ENCODE peak calls at places on chromosomes 12 and 14, in seven cellular contexts. R is heart left ventricle, D is body of pancreas, V is right lobe of liver, Z is HCT116, E is upper lobe of left lung, Y is GM12878. A is an unnamed sample. For H3K27me3, the result is how much of the 10 kb centered on the place peaks cover.

GRCh38 chr14:59313063-59314018 is 124.9 kb downstream of the DAAM1 start:
- ATAC-seq in R (no peak), D (no peak), V (peak), Z (no peak), E (no peak), Y (peak), A (no peak)

GRCh38 chr12:57469334-57470164 is 10.0 kb downstream of the GLI1 start:
- ATAC-seq in R (no peak), D (no peak), V (no peak), Z (no peak), E (no peak), Y (peak), A (no peak)

GRCh38 chr14:91246051-91246852 is 1.7 kb upstream of the GPR68 start:
- ATAC-seq in R (no peak), D (no peak), V (no peak), Z (no peak), E (no peak), Y (no peak), A (no peak)

GRCh38 chr14:49641697-49642129 is 6.7 kb upstream of the DNAAF2 start:
- ATAC-seq in R (peak), D (peak), V (peak), Z (peak), E (peak), Y (peak), A (no peak)

GRCh38 chr12:1740161-1740948 is 49.5 kb downstream of the ADIPOR2 start:
- ATAC-seq in R (no peak), D (no peak), V (no peak), Z (no peak), E (peak), Y (peak), A (no peak)

GRCh38 chr14:67409461-67409860 is 2.5 kb downstream of the PLEK2 start:
- ATAC-seq in R (no peak), D (no peak), V (no peak), Z (no peak), E (no peak), Y (no peak), A (no peak)

GRCh38 chr12:27970391-27970980 is 2.0 kb downstream of the PTHLH start:
- ATAC-seq in R (no peak), D (peak), V (peak), Z (peak), E (peak), Y (peak), A (peak)

GRCh38 chr12:6979021-6979420 is 8.3 kb downstream of the EMG1 start:
- ATAC-seq in R (peak), D (no peak), V (no peak), Z (no peak), E (peak), Y (no peak), A (no peak)

GRCh38 chr14:55427439-55427838 is 13.0 kb downstream of the TBPL2 start:
- ATAC-seq in R (no peak), D (no peak), V (no peak), Z (peak), E (no peak), Y (no peak), A (no peak)

GRCh38 chr12:120007272-120007671 is 18.2 kb downstream of the BICDL1 start:
- ATAC-seq in R (no peak), D (no peak), V (no peak), Z (no peak), E (no peak), Y (no peak), A (no peak)

GRCh38 chr12:111584959-111585358 is 14.2 kb downstream of the ATXN2 start:
- ATAC-seq in R (no peak), D (no peak), V (no peak), Z (peak), E (no peak), Y (no peak), A (no peak)

GRCh38 chr14:92426237-92426636 is 87.3 kb upstream of the RIN3 start:
- ATAC-seq in R (no peak), D (no peak), V (no peak), Z (no peak), E (no peak), Y (peak), A (no peak)

GRCh38 chr14:77376380-77376770 is 519 bp downstream of the TMED8 start:
- ATAC-seq in R (no peak), D (peak), V (peak), Z (peak), E (peak), Y (peak), A (peak)

GRCh38 chr12:26636710-26637328 is 196.2 kb downstream of the ITPR2 start:
- ATAC-seq in R (no peak), D (no peak), V (peak), Z (no peak), E (no peak), Y (no peak), A (peak)

GRCh38 chr12:113647048-113647447 is 175.4 kb upstream of the LHX5 start:
- ATAC-seq in R (no peak), D (no peak), V (no peak), Z (peak), E (no peak), Y (no peak), A (no peak)
- H3K27me3 ChIP-seq in R (half or more), D (under half), V (under half), Z (under half), E (under half), Y (under half), A (half or more)

DNA sequence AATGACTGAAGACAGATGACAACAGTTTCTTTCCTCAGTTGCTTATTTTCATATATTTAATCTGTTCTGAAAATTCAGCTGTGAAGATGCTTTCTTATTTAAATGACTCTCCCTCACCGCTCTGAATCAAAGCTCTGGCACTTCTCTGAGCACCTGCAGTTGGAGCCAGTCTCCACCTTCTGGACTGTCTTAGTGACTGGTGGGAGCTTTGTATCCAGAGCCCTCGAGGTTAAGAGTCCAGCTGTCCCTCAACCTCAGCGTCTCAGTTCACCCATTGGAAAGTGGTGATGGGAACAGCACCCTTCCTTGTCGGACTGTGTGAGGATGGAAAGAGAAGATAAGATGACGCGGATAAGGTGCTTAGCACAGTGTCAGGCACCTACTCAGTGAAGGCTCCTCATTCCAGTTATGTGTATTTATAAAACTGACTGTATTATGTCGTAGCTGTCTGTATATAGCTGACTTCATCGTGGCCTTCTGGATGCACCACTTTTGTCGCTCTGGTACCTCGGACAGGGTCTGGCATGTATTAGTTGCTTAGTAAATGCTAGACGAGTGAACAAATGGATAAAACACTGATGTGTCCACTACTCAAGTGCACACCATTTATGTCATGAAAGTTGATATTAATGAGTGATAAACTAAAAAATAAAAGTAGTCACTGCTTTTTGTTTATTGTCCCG is 34.5 kb downstream of the ELK3 start:
- ATAC-seq in R (no peak), D (no peak), V (no peak), Z (no peak), E (no peak), Y (no peak), A (no peak)
- TF ChIP-seq CTCF in R (no peak), D (no peak), V (no peak), Z (no peak), E (no peak), Y (no peak), A (no peak)

GRCh38 chr12:12392428-12392827 is 35.5 kb downstream of the BORCS5 start:
- ATAC-seq in R (no peak), D (no peak), V (no peak), Z (no peak), E (no peak), Y (no peak), A (no peak)
- TF ChIP-seq POLR2A in R (no peak), D (no peak), V (no peak), Z (no peak), E (no peak), Y (no peak), A (no peak)

DNA sequence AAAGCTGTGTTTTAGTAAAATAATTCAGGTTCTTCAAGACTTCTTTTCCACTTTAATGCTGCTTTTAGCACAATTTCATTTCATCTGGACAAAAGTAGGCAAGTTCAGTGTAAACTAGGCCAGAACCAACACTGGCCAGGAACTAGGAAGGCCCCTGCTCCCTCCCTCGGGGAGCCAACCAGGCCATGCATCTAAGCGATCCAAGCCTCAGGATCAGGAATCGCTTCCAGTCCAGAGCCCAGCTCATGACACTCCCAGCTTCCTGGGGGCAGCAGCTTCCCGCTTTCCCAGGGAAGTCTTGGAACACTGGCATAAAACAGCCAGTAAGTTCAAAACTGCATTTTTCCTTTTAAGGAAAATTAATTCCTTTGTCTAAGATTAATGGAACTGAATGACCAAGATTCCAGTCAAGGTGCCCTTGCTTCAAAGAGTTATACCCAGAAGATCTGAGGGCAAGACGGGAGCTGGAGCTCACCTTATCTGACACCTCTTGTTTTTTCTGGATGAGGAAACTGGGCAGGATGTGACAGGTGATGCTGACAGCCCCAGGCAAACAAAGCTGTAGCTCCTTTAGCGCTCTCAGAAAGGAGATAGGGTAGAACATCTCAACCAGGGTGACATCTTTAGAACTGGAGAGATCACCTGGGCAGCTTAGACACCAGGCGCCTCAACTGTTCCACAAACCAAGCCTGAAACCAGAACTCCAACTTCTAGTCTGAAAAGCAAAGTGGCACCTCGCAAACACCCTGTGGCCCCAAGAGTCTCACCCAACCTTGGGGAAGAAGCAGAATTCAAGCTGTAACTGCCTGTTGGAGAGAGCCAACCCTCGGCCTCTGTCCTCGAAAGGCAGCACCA is 61.4 kb upstream of the PNMA1 start:
- ATAC-seq in R (no peak), D (no peak), V (no peak), Z (no peak), E (no peak), Y (no peak), A (no peak)
- H3K27me3 ChIP-seq in R (under half), D (under half), V (under half), Z (under half), E (under half), Y (under half), A (under half)

DNA sequence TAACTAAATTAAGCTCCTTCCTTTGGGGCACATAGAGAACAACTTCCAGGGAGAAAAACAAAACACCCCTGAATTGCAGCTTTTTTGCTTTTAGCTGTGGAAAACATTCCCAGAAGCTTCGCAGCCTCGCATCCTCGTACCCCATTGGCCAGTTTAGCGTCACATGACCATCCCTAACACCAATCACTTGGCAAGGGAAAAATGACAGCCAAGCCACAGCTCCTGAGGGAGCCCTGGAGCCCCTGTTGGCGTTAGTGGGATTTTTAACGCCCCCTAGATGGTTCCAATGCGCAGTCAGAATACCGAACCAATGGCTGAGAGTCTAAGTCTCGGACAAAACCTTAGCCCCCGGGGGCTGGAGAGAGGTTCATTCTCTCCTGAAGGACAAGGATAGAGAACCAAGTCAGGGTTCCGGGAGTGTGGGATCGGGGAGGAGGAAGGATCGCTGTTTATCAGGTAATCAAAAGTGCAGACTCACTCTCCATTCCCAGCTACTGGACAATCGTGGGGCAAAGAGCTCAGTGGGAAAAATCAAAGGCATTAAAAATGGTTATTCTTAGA is 135.6 kb upstream of the HIF1A start:
- ATAC-seq in R (no peak), D (no peak), V (peak), Z (peak), E (no peak), Y (no peak), A (no peak)
- TF ChIP-seq CTCF in R (no peak), D (no peak), V (no peak), Z (peak), E (no peak), Y (no peak), A (no peak)

GRCh38 chr14:99579903-99580570 is 24.0 kb downstream of the CCDC85C start:
- ATAC-seq in R (no peak), D (peak), V (peak), Z (peak), E (peak), Y (peak), A (peak)
- TF ChIP-seq POLR2A in R (no peak), D (no peak), V (no peak), Z (no peak), E (no peak), Y (no peak), A (no peak)

GRCh38 chr12:54056110-54056509 is 2.5 kb downstream of the HOXC4 start:
- ATAC-seq in R (no peak), D (no peak), V (no peak), Z (no peak), E (no peak), Y (no peak), A (no peak)

GRCh38 chr12:54060975-54061778 is 7.5 kb downstream of the HOXC4 start:
- ATAC-seq in R (no peak), D (no peak), V (no peak), Z (no peak), E (peak), Y (no peak), A (no peak)

GRCh38 chr12:54058189-54058917 is 4.7 kb downstream of the HOXC4 start:
- ATAC-seq in R (no peak), D (no peak), V (no peak), Z (no peak), E (no peak), Y (no peak), A (no peak)

GRCh38 chr12:54059668-54060067 is 6.0 kb downstream of the HOXC4 start:
- ATAC-seq in R (no peak), D (no peak), V (no peak), Z (no peak), E (no peak), Y (no peak), A (no peak)

GRCh38 chr12:54060174-54060974 is 6.7 kb downstream of the HOXC4 start:
- ATAC-seq in R (no peak), D (no peak), V (no peak), Z (no peak), E (peak), Y (no peak), A (no peak)
- H3K27me3 ChIP-seq in R (half or more), D (under half), V (under half), Z (under half), E (under half), Y (under half), A (under half)

GRCh38 chr14:71720978-71721624 is 211.1 kb upstream of the RGS6 start:
- ATAC-seq in R (peak), D (peak), V (peak), Z (peak), E (peak), Y (peak), A (no peak)
- TF ChIP-seq CTCF in R (peak), D (peak), V (peak), Z (peak), E (peak), Y (peak), A (no peak)